ENCODE peak calls at places on chromosomes 16 and 17, in seven cellular contexts. H is right lobe of liver, U is A549, W is H1, F is IMR-90, E is GM23338, A is neuronal stem cell. K is an unnamed sample.

GRCh38 chr17:67500261-67500660 is 123.2 kb downstream of the PITPNC1 start:
- DNase-seq in W (no peak), F (peak; percentile 43), E (no peak), U (no peak), A (no peak), H (no peak), K (no peak)

GRCh38 chr16:58196898-58197313 is 1.0 kb downstream of the CSNK2A2 start:
- DNase-seq in W (no peak), H (no peak), E (peak; percentile 15), A (no peak), F (peak; percentile 48), U (no peak), K (peak; percentile 46)

GRCh38 chr17:27526603-27527002 is 70.4 kb downstream of the KSR1 start:
- DNase-seq in F (peak; percentile 61), W (no peak), U (no peak), A (no peak), H (no peak), E (peak; percentile 69), K (no peak)

GRCh38 chr17:39737761-39738567 is at the start of gene GRB7:
- DNase-seq in E (peak; percentile 82), A (no peak), F (no peak), H (peak; percentile 89), U (peak; percentile 98), W (no peak), K (no peak)

GRCh38 chr16:57801098-57801855 is 1.0 kb downstream of the KIFC3 start:
- DNase-seq in E (peak; percentile 47), H (no peak), A (no peak), U (peak; percentile 62), F (peak; percentile 75), W (no peak), K (no peak)

GRCh38 chr17:61458000-61458399 is 5.8 kb downstream of the TBX4 start:
- DNase-seq in F (no peak), E (no peak), H (no peak), W (no peak), A (no peak), U (no peak), K (no peak)

GRCh38 chr16:30958164-30959083 is 870 bp downstream of the SETD1A start:
- DNase-seq in U (peak; percentile 80), A (peak; percentile 48), E (peak; percentile 75), W (no peak), H (no peak), F (peak; percentile 43), K (peak; percentile 57)

GRCh38 chr16:27444015-27444414 is 42.0 kb downstream of the IL21R start:
- DNase-seq in U (no peak), E (no peak), H (no peak), W (no peak), F (peak; percentile 65), A (no peak), K (peak; percentile 71)

GRCh38 chr17:80189611-80190010 is 19.8 kb downstream of the CARD14 start:
- DNase-seq in F (no peak), H (no peak), U (no peak), A (no peak), W (no peak), E (no peak), K (no peak)

GRCh38 chr17:34637548-34638525 is 58.5 kb downstream of the TMEM132E start:
- DNase-seq in E (peak; percentile 92), A (peak; percentile 81), U (peak; percentile 71), H (peak; percentile 78), F (peak; percentile 56), W (peak; percentile 51), K (peak; percentile 81)

GRCh38 chr17:40298726-40299125 is 10.3 kb upstream of the RARA start:
- DNase-seq in F (peak; percentile 55), H (no peak), E (no peak), W (no peak), A (no peak), U (no peak), K (peak; percentile 65)

GRCh38 chr16:68093816-68094613 is 8.8 kb downstream of the NFATC3 start:
- DNase-seq in F (peak; percentile 69), A (no peak), E (peak; percentile 68), H (no peak), U (no peak), W (no peak), K (peak; percentile 51)

GRCh38 chr16:71917900-71918299 is 22.6 kb downstream of the IST1 start:
- DNase-seq in U (no peak), E (no peak), A (no peak), F (peak; percentile 82), H (no peak), W (no peak), K (peak; percentile 74)

GRCh38 chr16:11327277-11328171 is 17.7 kb upstream of the RMI2 start:
- DNase-seq in F (no peak), H (no peak), U (no peak), E (peak; percentile 69), W (no peak), A (no peak), K (no peak)

GRCh38 chr17:353213-353837 is 718 bp upstream of the RPH3AL start:
- DNase-seq in U (peak; percentile 32), A (no peak), F (no peak), E (no peak), H (peak; percentile 47), W (no peak), K (no peak)

GRCh38 chr17:351436-351713 is 1.2 kb downstream of the RPH3AL start:
- DNase-seq in W (no peak), F (no peak), U (no peak), E (no peak), H (peak; percentile 38), A (no peak), K (no peak)

GRCh38 chr17:353838-354234 is 1.2 kb upstream of the RPH3AL start:
- DNase-seq in H (peak; percentile 44), W (no peak), F (no peak), E (no peak), U (no peak), A (no peak), K (no peak)

GRCh38 chr17:351875-352420 is 659 bp downstream of the RPH3AL start:
- DNase-seq in E (no peak), H (peak; percentile 41), U (no peak), W (no peak), F (no peak), A (no peak), K (no peak)

GRCh38 chr17:352421-353212 is at the start of gene RPH3AL:
- DNase-seq in H (peak; percentile 87), W (no peak), U (peak; percentile 94), A (peak; percentile 48), E (peak; percentile 51), F (no peak), K (peak; percentile 80)
- H3K4me3 ChIP-seq in H (peak within 1 kb of the TSS; percentile 56), W (no peak within 1 kb of the TSS), U (peak within 1 kb of the TSS; percentile 48), A (peak within 1 kb of the TSS; percentile 52), E (no peak within 1 kb of the TSS), F (no peak within 1 kb of the TSS), K (peak within 1 kb of the TSS; percentile 9)

GRCh38 chr16:84607694-84608093 is 10.2 kb downstream of the COTL1 start:
- DNase-seq in E (no peak), F (no peak), H (no peak), U (no peak), A (no peak), W (no peak), K (no peak)
- H3K27ac ChIP-seq in E (no peak overlapping the region), F (no peak overlapping the region), H (peak overlapping the region; percentile 9), U (no peak overlapping the region), A (no peak overlapping the region), W (no peak overlapping the region), K (no peak overlapping the region)

DNA sequence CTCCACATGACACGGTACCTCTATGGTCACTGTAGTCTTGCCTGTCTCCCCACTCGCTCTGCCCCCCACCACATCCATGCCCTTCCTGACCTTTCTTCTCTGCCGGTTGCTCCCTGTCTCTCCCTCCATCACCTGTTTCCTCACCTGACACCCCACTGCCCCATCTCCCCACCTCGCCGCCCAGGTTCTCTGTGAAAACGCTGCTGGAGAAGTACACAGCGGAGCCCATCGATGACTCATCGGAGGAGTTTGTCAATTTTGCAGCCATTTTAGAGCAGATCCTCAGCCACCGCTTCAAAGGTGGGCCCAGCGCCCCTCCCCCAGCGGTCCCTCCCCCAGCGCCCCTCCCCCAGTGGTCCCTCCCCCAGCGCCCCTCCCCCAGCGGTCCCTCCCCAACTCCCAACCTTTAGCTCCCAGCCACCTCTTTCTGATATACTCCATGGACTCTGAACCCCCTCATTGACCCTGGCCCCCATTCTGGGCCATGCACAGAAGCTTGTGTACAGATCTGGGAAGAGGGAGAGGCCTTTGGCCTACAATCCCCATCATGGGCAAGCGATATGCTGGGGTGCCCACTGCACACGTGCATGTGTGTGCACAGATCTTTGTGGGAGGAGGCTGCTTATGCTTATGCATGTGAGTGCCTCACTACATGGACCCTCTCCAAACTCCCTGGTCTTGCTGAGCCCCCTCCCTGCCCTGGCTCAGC is 4.1 kb downstream of the RUNDC3A start:
- DNase-seq in H (no peak), U (no peak), A (no peak), E (no peak), F (no peak), W (no peak), K (no peak)
- H3K4me3 ChIP-seq in H (no peak overlapping the region), U (no peak overlapping the region), A (no peak overlapping the region), E (no peak overlapping the region), F (no peak overlapping the region), W (no peak overlapping the region), K (no peak overlapping the region)

GRCh38 chr16:55976815-55977214 is 101.6 kb upstream of the CES5A start:
- DNase-seq in U (no peak), F (no peak), H (no peak), A (no peak), W (no peak), E (no peak), K (no peak)

GRCh38 chr16:55981557-55981956 is 106.4 kb upstream of the CES5A start:
- DNase-seq in E (no peak), U (no peak), A (no peak), W (no peak), H (no peak), F (no peak), K (no peak)

GRCh38 chr16:55988013-55988412 is 112.8 kb upstream of the CES5A start:
- DNase-seq in W (no peak), H (no peak), F (no peak), A (no peak), U (no peak), E (no peak), K (no peak)

DNA sequence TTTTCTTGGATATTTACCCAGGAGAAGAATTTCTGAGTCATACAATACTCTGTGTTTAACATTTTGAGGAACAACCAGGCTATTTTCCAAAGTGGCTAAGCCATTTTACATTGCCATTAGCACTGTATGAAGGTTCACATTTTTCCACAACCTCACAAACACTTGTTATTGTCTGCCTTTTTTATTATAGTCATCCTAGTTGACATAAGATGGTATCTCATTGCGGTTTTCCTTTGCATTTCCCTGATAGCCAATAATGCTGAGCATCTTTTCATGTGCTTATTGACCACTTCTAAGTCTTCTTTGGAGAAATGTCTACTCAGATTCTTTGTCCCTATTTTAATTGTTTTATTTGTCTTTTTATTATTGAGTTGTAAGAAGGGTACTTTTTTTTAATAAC is 107.4 kb upstream of the CES5A start:
- DNase-seq in A (no peak), H (no peak), W (no peak), U (no peak), F (no peak), E (no peak), K (no peak)
- H3K27ac ChIP-seq in A (no peak overlapping the region), H (no peak overlapping the region), W (no peak overlapping the region), U (no peak overlapping the region), F (no peak overlapping the region), E (no peak overlapping the region), K (no peak overlapping the region)

K was measured in cardiac muscle cell.